ENCODE peak calls at places on chromosomes 2 and 18, in four cellular contexts. R is K562, Q is HepG2, V is GM12878. M is an unnamed sample. For H3K27me3, the result is how much of the 10 kb centered on the place peaks cover.

GRCh38 chr2:25165992-25166618 is 2.3 kb downstream of the POMC start:
- DNase-seq in R (no peak), Q (peak), V (peak), M (peak)

GRCh38 chr18:14978962-14979535 is 231.1 kb downstream of the ANKRD30B start:
- DNase-seq in R (peak), Q (peak), V (no peak), M (peak)

GRCh38 chr2:168687314-168687713 is 115.1 kb upstream of the NOSTRIN start:
- DNase-seq in R (no peak), Q (no peak), V (no peak), M (peak)

GRCh38 chr2:120423167-120423943 is 77.4 kb downstream of the INHBB start:
- DNase-seq in R (no peak), Q (no peak), V (no peak), M (no peak)

GRCh38 chr2:63301481-63301880 is 250.9 kb downstream of the OTX1 start:
- DNase-seq in R (no peak), Q (no peak), V (no peak), M (peak)

GRCh38 chr2:217482343-217482742 is 520.5 kb downstream of the TNS1 start:
- DNase-seq in R (no peak), Q (no peak), V (no peak), M (no peak)

GRCh38 chr2:18271370-18272147 is 288.9 kb downstream of the RDH14 start:
- DNase-seq in R (no peak), Q (no peak), V (no peak), M (no peak)

GRCh38 chr2:19244460-19245363 is 113.7 kb downstream of the OSR1 start:
- DNase-seq in R (no peak), Q (no peak), V (no peak), M (no peak)

GRCh38 chr2:30385327-30385726 is 61.7 kb upstream of the LCLAT1 start:
- DNase-seq in R (no peak), Q (no peak), V (no peak), M (peak)
- H3K27me3 ChIP-seq in R (under half), Q (under half), V (under half), M (under half)

GRCh38 chr2:88737385-88737784 is 45.9 kb downstream of the RPIA start:
- DNase-seq in R (no peak), Q (no peak), V (no peak), M (no peak)
- TF ChIP-seq JUNB in R (no peak), Q (no peak), V (peak), M (no peak)

GRCh38 chr2:231371430-231372054 is 24.0 kb upstream of the B3GNT7 start:
- DNase-seq in R (no peak), Q (no peak), V (no peak), M (no peak)
- H3K27me3 ChIP-seq in R (under half), Q (under half), V (under half), M (under half)

GRCh38 chr2:191847764-191848163 is 876 bp upstream of the CAVIN2 start:
- DNase-seq in R (no peak), Q (no peak), V (no peak), M (no peak)
- TF ChIP-seq JUNB in R (no peak), Q (no peak), V (no peak), M (no peak)

GRCh38 chr2:44930274-44930826 is 11.2 kb upstream of the SIX3 start:
- DNase-seq in R (no peak), Q (no peak), V (no peak), M (peak)
- H3K27me3 ChIP-seq in R (half or more), Q (half or more), V (under half), M (half or more)

DNA sequence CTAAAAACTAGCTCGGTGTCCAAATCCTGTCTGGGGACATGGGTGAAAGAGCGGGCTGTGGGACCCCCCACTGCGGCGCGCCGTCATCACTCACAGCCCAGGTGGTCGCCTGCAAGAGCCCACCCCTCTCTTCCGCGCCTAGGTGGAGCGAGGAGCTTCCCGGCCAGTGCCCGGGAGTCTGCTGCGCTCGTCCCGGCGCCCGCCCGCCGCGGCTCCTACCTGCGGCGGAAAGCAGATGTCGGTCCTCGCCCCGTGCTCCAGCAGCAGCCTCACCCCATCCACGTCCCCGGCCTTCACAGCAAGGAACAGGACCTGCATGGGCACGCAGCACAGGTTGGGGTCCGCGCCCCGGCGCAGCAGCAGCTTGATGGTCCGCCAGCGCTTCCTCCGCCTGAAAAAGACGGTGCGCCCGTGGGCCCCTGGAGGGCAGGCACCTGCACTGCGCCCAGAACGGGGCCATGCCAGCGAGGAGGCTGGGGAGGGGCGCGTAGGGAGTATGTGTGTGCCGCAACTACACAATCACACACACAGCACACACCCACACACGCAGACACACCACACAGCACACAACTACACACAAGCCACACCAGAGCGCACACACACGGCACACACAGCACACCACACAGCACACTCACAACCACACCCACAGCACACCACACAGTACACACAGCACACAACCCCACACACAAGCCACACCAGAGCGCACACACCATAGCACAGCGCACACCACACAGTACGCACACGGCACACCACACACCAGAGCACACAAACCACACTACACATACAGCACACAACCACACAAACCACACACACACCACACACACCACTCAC is 37.4 kb downstream of the ANKMY1 start:
- DNase-seq in R (no peak), Q (no peak), V (no peak), M (peak)
- TF ChIP-seq JUNB in R (no peak), Q (no peak), V (no peak), M (no peak)

M was measured in GM23338.